ENCODE peak calls at places on chromosomes 16 and 17, in seven cellular contexts. A, X, R, I, W, C and K are unnamed samples.

GRCh38 chr17:30363715-30364202 is 15.0 kb upstream of the CPD start:
- DNase-seq in A (no peak), X (peak), R (no peak), I (no peak), W (no peak), C (peak), K (peak)

GRCh38 chr17:82388223-82388921 is 16.8 kb downstream of the UTS2R start:
- DNase-seq in A (no peak), X (no peak), R (no peak), I (no peak), W (no peak), C (peak), K (no peak)

GRCh38 chr16:35752773-35753558 is 2293.6 kb downstream of the TP53TG3F start:
- DNase-seq in A (no peak), X (no peak), R (peak), I (no peak), W (no peak), C (no peak), K (no peak)

GRCh38 chr17:82358467-82359350 is at the start of gene TEX19:
- DNase-seq in A (no peak), X (no peak), R (no peak), I (no peak), W (no peak), C (no peak), K (no peak)

GRCh38 chr17:39150795-39151679 is at the start of gene PLXDC1:
- DNase-seq in A (no peak), X (no peak), R (peak), I (no peak), W (peak), C (peak), K (no peak)

GRCh38 chr17:4497101-4497824 is 1.4 kb upstream of the SPNS2 start:
- DNase-seq in A (peak), X (peak), R (no peak), I (peak), W (no peak), C (peak), K (no peak)

GRCh38 chr17:74199306-74200092 is 4.0 kb upstream of the RPL38 start:
- DNase-seq in A (no peak), X (peak), R (peak), I (peak), W (peak), C (peak), K (peak)

GRCh38 chr17:76434870-76435269 is 18.1 kb downstream of the UBE2O start:
- DNase-seq in A (peak), X (no peak), R (no peak), I (no peak), W (no peak), C (no peak), K (no peak)

GRCh38 chr17:42251115-42251514 is 25.1 kb downstream of the STAT5B start:
- DNase-seq in A (no peak), X (peak), R (no peak), I (no peak), W (no peak), C (peak), K (peak)

GRCh38 chr17:1860978-1861377 is 31.2 kb downstream of the RPA1 start:
- DNase-seq in A (no peak), X (no peak), R (no peak), I (no peak), W (no peak), C (no peak), K (no peak)
- H3K4me3 ChIP-seq in A (no peak), X (no peak), R (no peak), I (no peak), W (no peak), C (no peak), K (no peak)

DNA sequence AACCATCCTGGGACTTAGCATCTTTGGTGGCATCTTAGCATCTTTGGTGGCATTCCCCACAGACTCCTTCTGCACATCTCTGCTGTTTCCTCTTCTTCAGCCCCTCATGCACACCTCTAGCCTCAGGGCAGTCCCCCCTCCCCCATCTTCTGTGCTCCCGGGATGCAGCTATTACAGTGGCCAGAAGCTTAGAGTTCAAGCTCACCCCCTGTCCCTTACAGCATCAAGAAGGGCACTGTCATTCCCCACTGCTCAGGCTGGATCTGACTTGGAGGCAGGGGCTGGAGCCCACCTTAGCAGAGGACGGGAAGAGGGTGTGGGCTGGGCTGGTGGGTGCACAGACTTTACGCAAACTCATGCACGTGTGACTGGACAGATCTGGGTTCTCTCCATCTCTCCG is 650 bp downstream of the EPN3 start:
- DNase-seq in A (no peak), X (no peak), R (no peak), I (no peak), W (no peak), C (no peak), K (no peak)
- H3K4me3 ChIP-seq in A (no peak), X (no peak), R (peak), I (no peak), W (no peak), C (no peak), K (no peak)

GRCh38 chr16:88940196-88941050 is 36.6 kb downstream of the CBFA2T3 start:
- DNase-seq in A (no peak), X (no peak), R (no peak), I (peak), W (no peak), C (peak), K (no peak)

GRCh38 chr16:88941933-88942909 is 34.8 kb downstream of the CBFA2T3 start:
- DNase-seq in A (no peak), X (peak), R (no peak), I (peak), W (no peak), C (peak), K (no peak)

GRCh38 chr16:88943131-88943664 is 33.8 kb downstream of the CBFA2T3 start:
- DNase-seq in A (no peak), X (no peak), R (no peak), I (peak), W (no peak), C (no peak), K (no peak)

GRCh38 chr16:88939814-88940195 is 37.2 kb downstream of the CBFA2T3 start:
- DNase-seq in A (no peak), X (no peak), R (no peak), I (no peak), W (no peak), C (no peak), K (no peak)

DNA sequence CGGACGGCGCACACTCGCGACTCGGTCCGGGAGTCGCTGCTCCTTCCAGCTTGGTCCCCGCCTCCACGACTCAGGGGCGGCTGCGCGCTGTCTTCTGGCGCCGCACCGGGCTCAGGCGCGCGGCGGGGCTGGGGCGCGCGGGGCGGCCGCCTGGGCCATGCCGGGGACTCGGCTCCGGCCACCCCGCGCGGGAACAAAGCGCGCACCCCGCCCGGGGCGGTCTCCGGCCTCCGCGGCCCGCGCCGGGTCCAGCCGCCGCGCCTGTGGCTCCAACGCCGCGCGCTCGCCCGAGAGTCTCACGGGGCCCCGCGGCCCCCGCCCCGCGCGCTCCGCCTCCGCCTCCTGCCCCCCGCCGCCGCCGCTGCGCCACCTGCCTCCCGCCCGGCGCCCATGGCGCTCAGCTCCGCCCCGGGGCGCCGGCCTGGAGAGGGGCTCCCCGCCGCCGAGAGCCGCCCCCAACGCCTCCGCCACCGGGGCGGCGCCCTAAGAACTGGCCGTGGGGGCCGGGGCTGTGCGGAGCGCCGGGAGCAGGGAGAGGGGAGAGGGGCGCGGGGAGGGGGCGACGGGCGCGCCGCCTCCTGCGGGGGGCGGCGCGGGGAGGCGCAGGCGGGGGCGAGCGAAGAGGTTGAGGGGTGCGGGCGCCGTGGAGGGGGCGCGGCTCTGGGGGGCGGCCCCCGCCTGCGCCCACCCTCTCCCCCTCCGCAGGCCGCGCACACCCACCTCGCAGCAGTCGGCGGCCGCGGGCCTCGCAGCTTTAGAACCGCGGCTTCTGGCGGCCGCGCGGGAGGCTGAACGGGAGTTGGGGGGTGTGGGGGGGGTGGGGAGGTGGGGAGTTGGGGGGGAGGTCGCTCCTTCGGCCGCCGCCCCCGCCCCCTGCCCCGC is 35.7 kb downstream of the CBFA2T3 start:
- DNase-seq in A (no peak), X (no peak), R (no peak), I (peak), W (no peak), C (peak), K (no peak)
- H3K4me3 ChIP-seq in A (peak), X (no peak), R (peak), I (peak), W (peak), C (no peak), K (no peak)

GRCh38 chr16:1557074-1557473 is 23.6 kb downstream of the TMEM204 start:
- DNase-seq in A (no peak), X (no peak), R (no peak), I (no peak), W (no peak), C (no peak), K (no peak)
- H3K4me3 ChIP-seq in A (no peak), X (no peak), R (no peak), I (no peak), W (no peak), C (no peak), K (no peak)

DNA sequence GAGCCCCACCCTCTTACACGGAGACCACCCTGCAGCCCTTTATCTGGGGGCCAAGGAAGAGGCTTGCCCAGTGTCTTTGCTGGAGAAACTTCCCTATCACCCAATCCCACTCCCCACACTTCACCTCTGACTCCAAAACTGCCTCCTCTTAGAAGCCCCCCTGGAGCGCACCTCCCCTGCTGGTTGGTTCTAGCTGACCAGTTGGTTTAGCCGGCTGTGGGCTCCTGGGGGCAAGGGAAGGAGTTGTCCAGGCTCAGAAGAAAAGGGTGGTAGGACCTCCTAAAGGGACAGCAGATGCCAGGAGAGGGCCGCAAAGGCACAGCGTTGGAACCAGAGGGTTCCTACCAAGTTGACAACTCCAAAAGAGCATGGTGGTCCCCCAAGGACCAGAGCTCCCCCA is 2.0 kb downstream of the BCAR1 start:
- DNase-seq in A (no peak), X (no peak), R (no peak), I (no peak), W (no peak), C (no peak), K (no peak)
- H3K4me3 ChIP-seq in A (peak), X (peak), R (no peak), I (no peak), W (no peak), C (peak), K (peak)

GRCh38 chr16:69118468-69118867 is 13.0 kb downstream of the HAS3 start:
- DNase-seq in A (no peak), X (no peak), R (no peak), I (no peak), W (no peak), C (no peak), K (no peak)
- H3K4me3 ChIP-seq in A (no peak), X (no peak), R (no peak), I (no peak), W (no peak), C (no peak), K (no peak)

GRCh38 chr17:65558311-65558682 is 3.2 kb downstream of the AXIN2 start:
- DNase-seq in A (no peak), X (no peak), R (no peak), I (peak), W (no peak), C (no peak), K (no peak)

GRCh38 chr17:65557349-65558310 is 3.8 kb downstream of the AXIN2 start:
- DNase-seq in A (no peak), X (peak), R (no peak), I (no peak), W (no peak), C (peak), K (no peak)

GRCh38 chr17:65556910-65557348 is 4.5 kb downstream of the AXIN2 start:
- DNase-seq in A (no peak), X (no peak), R (no peak), I (no peak), W (no peak), C (peak), K (no peak)

GRCh38 chr17:65554568-65555223 is 6.8 kb downstream of the AXIN2 start:
- DNase-seq in A (no peak), X (no peak), R (no peak), I (no peak), W (peak), C (peak), K (peak)

GRCh38 chr17:65556014-65556909 is 5.2 kb downstream of the AXIN2 start:
- DNase-seq in A (peak), X (peak), R (peak), I (peak), W (peak), C (peak), K (peak)
- H3K4me3 ChIP-seq in A (no peak), X (peak), R (no peak), I (no peak), W (peak), C (no peak), K (no peak)

GRCh38 chr16:28930652-28931051 is 1.1 kb upstream of the CD19 start:
- DNase-seq in A (no peak), X (no peak), R (no peak), I (no peak), W (no peak), C (no peak), K (no peak)
- H3K4me3 ChIP-seq in A (no peak), X (no peak), R (no peak), I (no peak), W (no peak), C (no peak), K (no peak)

DNA sequence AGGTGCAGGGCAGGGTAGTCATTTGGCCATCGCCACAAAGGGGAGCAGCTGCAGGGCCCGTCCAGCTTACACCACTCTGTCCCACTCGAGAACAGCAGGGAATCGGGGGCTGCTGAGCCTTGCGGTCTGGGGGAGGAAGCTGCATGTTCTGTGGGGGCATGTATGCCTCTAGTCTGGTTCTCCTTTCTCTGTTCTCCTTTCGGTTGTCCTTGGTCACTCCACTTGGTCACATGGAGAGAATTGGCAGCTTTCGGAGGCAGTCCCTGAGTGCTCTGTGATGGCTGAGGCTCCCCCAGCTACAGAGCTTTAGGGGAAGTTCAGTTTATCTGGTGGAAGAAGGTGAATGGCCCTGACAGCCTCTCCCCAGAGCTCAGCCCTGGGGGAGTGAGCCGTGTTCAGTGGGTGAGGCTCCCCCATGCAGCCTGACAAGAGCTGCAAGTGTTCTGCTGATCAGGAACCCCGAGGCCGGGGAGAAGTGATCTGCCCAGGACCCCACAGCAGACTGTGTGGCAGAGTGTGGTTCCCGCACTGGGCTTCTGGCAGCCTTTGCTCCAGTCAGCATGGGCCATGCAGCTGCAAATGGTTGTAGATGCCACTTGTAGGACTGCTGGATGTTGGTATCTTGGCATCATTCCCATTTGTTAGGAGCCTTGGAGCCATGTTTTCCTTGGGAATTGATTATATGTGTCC is 22.3 kb upstream of the SMPD3 start:
- DNase-seq in A (peak), X (no peak), R (no peak), I (peak), W (no peak), C (no peak), K (no peak)
- H3K4me3 ChIP-seq in A (no peak), X (no peak), R (no peak), I (no peak), W (no peak), C (no peak), K (no peak)

GRCh38 chr17:78380370-78380769 is 1.9 kb downstream of the PGS1 start:
- DNase-seq in A (no peak), X (no peak), R (no peak), I (no peak), W (no peak), C (no peak), K (no peak)
- H3K4me3 ChIP-seq in A (no peak), X (no peak), R (no peak), I (no peak), W (no peak), C (peak), K (no peak)